ENCODE peak calls at places on chromosome 19, in ten cellular contexts. One of them, this sample, is unnamed. For H3K4me1, the result is how much of the 10 kb centered on the place peaks cover.

GRCh38 chr19:38173324-38174041 is 50.5 kb downstream of the DPF1 start:
- DNase-seq in adrenal gland: peak
- DNase-seq in IMR-90: peak
- DNase-seq in sigmoid colon: no peak
- DNase-seq in Peyer's patch: peak
- DNase-seq in esophagus squamous epithelium: no peak
- DNase-seq in uterus: no peak
- DNase-seq in ovary: no peak
- DNase-seq in testis: no peak
- DNase-seq in tibial nerve: no peak
- DNase-seq in this sample: peak

GRCh38 chr19:20422216-20422615 is 143.4 kb downstream of the ZNF737 start:
- DNase-seq in esophagus squamous epithelium: no peak
- DNase-seq in adrenal gland: no peak
- DNase-seq in Peyer's patch: no peak
- DNase-seq in ovary: no peak
- DNase-seq in uterus: no peak
- DNase-seq in sigmoid colon: no peak
- DNase-seq in testis: peak
- DNase-seq in tibial nerve: no peak
- DNase-seq in IMR-90: no peak
- DNase-seq in this sample: no peak

GRCh38 chr19:27833031-27833430 is 1379.9 kb downstream of the UQCRFS1 start:
- DNase-seq in adrenal gland: no peak
- DNase-seq in Peyer's patch: no peak
- DNase-seq in esophagus squamous epithelium: no peak
- DNase-seq in sigmoid colon: no peak
- DNase-seq in tibial nerve: no peak
- DNase-seq in ovary: no peak
- DNase-seq in IMR-90: no peak
- DNase-seq in testis: no peak
- DNase-seq in uterus: no peak
- DNase-seq in this sample: no peak

GRCh38 chr19:18783958-18784785 is 6.9 kb downstream of the COMP start:
- DNase-seq in ovary: no peak
- DNase-seq in Peyer's patch: no peak
- DNase-seq in tibial nerve: no peak
- DNase-seq in esophagus squamous epithelium: no peak
- DNase-seq in adrenal gland: no peak
- DNase-seq in testis: no peak
- DNase-seq in uterus: no peak
- DNase-seq in sigmoid colon: no peak
- DNase-seq in IMR-90: no peak
- DNase-seq in this sample: no peak

GRCh38 chr19:22354665-22355064 is 67.5 kb downstream of the ZNF98 start:
- DNase-seq in ovary: no peak
- DNase-seq in tibial nerve: no peak
- DNase-seq in sigmoid colon: no peak
- DNase-seq in testis: no peak
- DNase-seq in Peyer's patch: no peak
- DNase-seq in IMR-90: no peak
- DNase-seq in uterus: no peak
- DNase-seq in esophagus squamous epithelium: no peak
- DNase-seq in adrenal gland: no peak
- DNase-seq in this sample: no peak

GRCh38 chr19:37948362-37948761 is 41.4 kb downstream of the SIPA1L3 start:
- DNase-seq in uterus: no peak
- DNase-seq in esophagus squamous epithelium: no peak
- DNase-seq in IMR-90: no peak
- DNase-seq in testis: no peak
- DNase-seq in adrenal gland: no peak
- DNase-seq in sigmoid colon: no peak
- DNase-seq in tibial nerve: no peak
- DNase-seq in Peyer's patch: no peak
- DNase-seq in ovary: no peak
- DNase-seq in this sample: no peak

GRCh38 chr19:11766597-11767591 is at the start of gene ZNF441:
- DNase-seq in ovary: peak
- DNase-seq in tibial nerve: peak
- DNase-seq in adrenal gland: peak
- DNase-seq in esophagus squamous epithelium: peak
- DNase-seq in uterus: peak
- DNase-seq in Peyer's patch: peak
- DNase-seq in testis: peak
- DNase-seq in IMR-90: peak
- DNase-seq in sigmoid colon: peak
- DNase-seq in this sample: peak

GRCh38 chr19:3507371-3508120 is 1.4 kb downstream of the FZR1 start:
- DNase-seq in uterus: peak
- DNase-seq in testis: peak
- DNase-seq in Peyer's patch: peak
- DNase-seq in sigmoid colon: no peak
- DNase-seq in adrenal gland: peak
- DNase-seq in ovary: peak
- DNase-seq in IMR-90: no peak
- DNase-seq in tibial nerve: no peak
- DNase-seq in esophagus squamous epithelium: no peak
- DNase-seq in this sample: no peak

GRCh38 chr19:13014101-13014920 is 19.0 kb downstream of the NFIX start:
- DNase-seq in tibial nerve: no peak
- DNase-seq in ovary: no peak
- DNase-seq in esophagus squamous epithelium: no peak
- DNase-seq in testis: no peak
- DNase-seq in sigmoid colon: no peak
- DNase-seq in Peyer's patch: no peak
- DNase-seq in uterus: peak
- DNase-seq in IMR-90: no peak
- DNase-seq in adrenal gland: no peak
- DNase-seq in this sample: no peak

GRCh38 chr19:13011653-13012389 is 16.5 kb downstream of the NFIX start:
- DNase-seq in testis: peak
- DNase-seq in sigmoid colon: no peak
- DNase-seq in adrenal gland: no peak
- DNase-seq in tibial nerve: no peak
- DNase-seq in uterus: no peak
- DNase-seq in esophagus squamous epithelium: no peak
- DNase-seq in Peyer's patch: no peak
- DNase-seq in ovary: peak
- DNase-seq in IMR-90: no peak
- DNase-seq in this sample: no peak

GRCh38 chr19:13012390-13012689 is 17.1 kb downstream of the NFIX start:
- DNase-seq in sigmoid colon: no peak
- DNase-seq in esophagus squamous epithelium: no peak
- DNase-seq in IMR-90: no peak
- DNase-seq in ovary: no peak
- DNase-seq in uterus: no peak
- DNase-seq in adrenal gland: no peak
- DNase-seq in tibial nerve: no peak
- DNase-seq in testis: no peak
- DNase-seq in Peyer's patch: no peak
- DNase-seq in this sample: no peak

GRCh38 chr19:13013649-13014048 is 18.4 kb downstream of the NFIX start:
- DNase-seq in esophagus squamous epithelium: no peak
- DNase-seq in sigmoid colon: no peak
- DNase-seq in testis: no peak
- DNase-seq in Peyer's patch: no peak
- DNase-seq in tibial nerve: no peak
- DNase-seq in ovary: no peak
- DNase-seq in uterus: no peak
- DNase-seq in IMR-90: no peak
- DNase-seq in adrenal gland: no peak
- DNase-seq in this sample: no peak

GRCh38 chr19:13012690-13013608 is 17.7 kb downstream of the NFIX start:
- DNase-seq in sigmoid colon: peak
- DNase-seq in tibial nerve: peak
- DNase-seq in uterus: peak
- DNase-seq in testis: peak
- DNase-seq in ovary: peak
- DNase-seq in esophagus squamous epithelium: no peak
- DNase-seq in adrenal gland: peak
- DNase-seq in IMR-90: peak
- DNase-seq in Peyer's patch: peak
- DNase-seq in this sample: peak
- H3K4me1 ChIP-seq in sigmoid colon: under half
- H3K4me1 ChIP-seq in tibial nerve: under half
- H3K4me1 ChIP-seq in uterus: under half
- H3K4me1 ChIP-seq in testis: half or more
- H3K4me1 ChIP-seq in ovary: half or more
- H3K4me1 ChIP-seq in esophagus squamous epithelium: half or more
- H3K4me1 ChIP-seq in adrenal gland: under half
- H3K4me1 ChIP-seq in IMR-90: under half
- H3K4me1 ChIP-seq in Peyer's patch: under half
- H3K4me1 ChIP-seq in this sample: half or more

GRCh38 chr19:6854758-6855157 is 32.6 kb upstream of the ADGRE1 start:
- DNase-seq in esophagus squamous epithelium: no peak
- DNase-seq in Peyer's patch: no peak
- DNase-seq in IMR-90: no peak
- DNase-seq in tibial nerve: no peak
- DNase-seq in uterus: no peak
- DNase-seq in testis: no peak
- DNase-seq in ovary: no peak
- DNase-seq in sigmoid colon: no peak
- DNase-seq in adrenal gland: no peak
- DNase-seq in this sample: no peak
- TF ChIP-seq POLR2A in esophagus squamous epithelium: no peak
- TF ChIP-seq POLR2A in Peyer's patch: no peak
- TF ChIP-seq POLR2A in IMR-90: no peak
- TF ChIP-seq POLR2A in tibial nerve: no peak
- TF ChIP-seq POLR2A in uterus: no peak
- TF ChIP-seq POLR2A in testis: no peak
- TF ChIP-seq POLR2A in ovary: no peak
- TF ChIP-seq POLR2A in sigmoid colon: no peak
- TF ChIP-seq POLR2A in adrenal gland: no peak
- TF ChIP-seq POLR2A in this sample: no peak

GRCh38 chr19:28981994-28982393 is 231.0 kb downstream of the UQCRFS1 start:
- DNase-seq in tibial nerve: no peak
- DNase-seq in uterus: no peak
- DNase-seq in testis: no peak
- DNase-seq in adrenal gland: no peak
- DNase-seq in Peyer's patch: no peak
- DNase-seq in sigmoid colon: no peak
- DNase-seq in ovary: no peak
- DNase-seq in IMR-90: no peak
- DNase-seq in esophagus squamous epithelium: no peak
- DNase-seq in this sample: no peak

GRCh38 chr19:28985201-28985600 is 227.8 kb downstream of the UQCRFS1 start:
- DNase-seq in testis: no peak
- DNase-seq in IMR-90: no peak
- DNase-seq in uterus: no peak
- DNase-seq in adrenal gland: no peak
- DNase-seq in esophagus squamous epithelium: no peak
- DNase-seq in ovary: no peak
- DNase-seq in Peyer's patch: no peak
- DNase-seq in sigmoid colon: no peak
- DNase-seq in tibial nerve: no peak
- DNase-seq in this sample: no peak

GRCh38 chr19:28984315-28984714 is 228.6 kb downstream of the UQCRFS1 start:
- DNase-seq in Peyer's patch: no peak
- DNase-seq in sigmoid colon: no peak
- DNase-seq in uterus: no peak
- DNase-seq in ovary: no peak
- DNase-seq in testis: no peak
- DNase-seq in tibial nerve: no peak
- DNase-seq in IMR-90: no peak
- DNase-seq in esophagus squamous epithelium: no peak
- DNase-seq in adrenal gland: no peak
- DNase-seq in this sample: no peak

GRCh38 chr19:28977826-28978225 is 235.1 kb downstream of the UQCRFS1 start:
- DNase-seq in Peyer's patch: no peak
- DNase-seq in tibial nerve: no peak
- DNase-seq in adrenal gland: no peak
- DNase-seq in testis: no peak
- DNase-seq in sigmoid colon: no peak
- DNase-seq in esophagus squamous epithelium: no peak
- DNase-seq in ovary: no peak
- DNase-seq in IMR-90: no peak
- DNase-seq in uterus: no peak
- DNase-seq in this sample: no peak

DNA sequence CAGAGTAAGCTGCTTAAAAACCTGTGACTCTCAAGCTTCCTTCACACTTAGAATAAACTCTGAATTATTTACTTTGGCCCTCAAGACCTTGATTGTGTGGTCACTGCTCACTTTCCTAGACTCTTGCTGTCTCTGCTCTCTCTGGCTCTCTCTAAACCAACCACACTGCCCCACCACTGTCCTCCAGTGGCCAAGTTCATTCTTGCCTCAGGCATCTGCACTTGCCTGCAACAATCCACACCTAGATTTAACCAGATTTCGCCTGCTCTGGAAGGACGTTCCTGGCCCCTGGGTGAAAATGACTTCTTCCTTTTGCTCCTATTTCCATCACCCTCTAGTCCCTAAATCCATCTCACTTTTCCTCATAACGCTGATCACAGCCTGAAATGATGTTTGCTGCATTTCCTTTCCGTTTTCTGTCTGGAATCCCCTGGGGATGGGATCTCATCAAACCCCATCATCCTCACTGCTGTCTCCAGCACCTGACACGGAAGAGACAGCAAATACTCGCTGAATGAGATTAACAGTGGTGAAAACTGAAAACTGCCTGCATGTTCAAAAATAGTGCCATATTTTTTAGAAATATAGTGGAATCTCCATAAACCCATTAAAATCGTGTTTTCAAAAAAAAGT is 232.6 kb downstream of the UQCRFS1 start:
- DNase-seq in tibial nerve: no peak
- DNase-seq in sigmoid colon: no peak
- DNase-seq in IMR-90: peak
- DNase-seq in uterus: no peak
- DNase-seq in ovary: no peak
- DNase-seq in adrenal gland: no peak
- DNase-seq in testis: no peak
- DNase-seq in esophagus squamous epithelium: no peak
- DNase-seq in Peyer's patch: no peak
- DNase-seq in this sample: no peak
- TF ChIP-seq CTCF in tibial nerve: no peak
- TF ChIP-seq CTCF in sigmoid colon: no peak
- TF ChIP-seq CTCF in IMR-90: peak
- TF ChIP-seq CTCF in uterus: no peak
- TF ChIP-seq CTCF in ovary: no peak
- TF ChIP-seq CTCF in adrenal gland: no peak
- TF ChIP-seq CTCF in testis: no peak
- TF ChIP-seq CTCF in esophagus squamous epithelium: no peak
- TF ChIP-seq CTCF in Peyer's patch: no peak
- TF ChIP-seq CTCF in this sample: peak

DNA sequence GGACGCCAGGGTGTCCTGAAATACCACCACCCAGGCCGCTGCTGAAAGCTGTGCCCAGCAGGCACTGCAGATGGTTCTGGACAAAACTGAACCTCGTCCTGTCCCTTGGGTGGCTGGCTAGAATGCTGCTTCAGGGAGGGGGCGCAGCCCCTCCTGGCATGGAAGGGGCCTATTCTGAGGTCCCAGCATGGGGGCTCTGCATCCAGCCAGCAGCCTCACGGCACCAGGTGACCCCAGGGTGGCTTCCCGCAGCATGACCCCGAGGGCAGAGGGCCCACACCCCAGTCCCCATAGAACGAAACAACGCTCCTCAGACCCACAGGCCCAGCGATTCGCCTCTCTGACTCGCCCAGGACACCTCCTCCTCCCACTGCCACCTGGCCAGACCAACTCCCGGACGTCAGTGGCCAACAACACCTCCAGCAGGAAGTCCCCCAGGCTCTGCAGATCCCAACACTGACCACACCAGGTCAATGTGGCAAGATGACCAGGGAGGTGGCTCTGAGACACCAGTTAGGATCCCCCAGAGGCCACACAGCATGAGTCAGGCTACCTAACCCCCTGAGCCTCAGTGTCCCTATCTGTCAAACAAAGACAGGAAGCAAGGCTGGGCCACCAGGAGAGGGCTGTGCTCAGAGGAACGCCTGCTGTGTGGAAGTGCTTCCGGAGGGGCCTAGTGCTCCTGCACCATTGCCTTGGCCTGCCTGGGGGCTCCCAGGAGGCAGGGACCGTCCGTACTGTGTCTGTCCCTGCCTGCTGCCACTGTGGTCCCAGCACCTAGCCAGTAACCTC is 6.1 kb downstream of the MKNK2 start:
- DNase-seq in ovary: peak
- DNase-seq in IMR-90: no peak
- DNase-seq in adrenal gland: no peak
- DNase-seq in tibial nerve: no peak
- DNase-seq in Peyer's patch: no peak
- DNase-seq in esophagus squamous epithelium: no peak
- DNase-seq in testis: no peak
- DNase-seq in sigmoid colon: no peak
- DNase-seq in uterus: no peak
- DNase-seq in this sample: no peak
- H3K4me1 ChIP-seq in ovary: under half
- H3K4me1 ChIP-seq in IMR-90: under half
- H3K4me1 ChIP-seq in adrenal gland: half or more
- H3K4me1 ChIP-seq in tibial nerve: half or more
- H3K4me1 ChIP-seq in Peyer's patch: under half
- H3K4me1 ChIP-seq in esophagus squamous epithelium: half or more
- H3K4me1 ChIP-seq in testis: half or more
- H3K4me1 ChIP-seq in sigmoid colon: under half
- H3K4me1 ChIP-seq in uterus: under half
- H3K4me1 ChIP-seq in this sample: half or more

This sample was measured in heart left ventricle.